ENCODE peak calls at places on chromosomes 6 and 20, in nine cellular contexts. J is ovary, W is transverse colon, O is mesendoderm, E is thoracic aorta, B is NT2/D1, I is IMR-90, U is left lung, V is H7. L is an unnamed sample.
A peak's percentile ranks its signal among the peaks of the same experiment; 100 is the strongest.

GRCh38 chr6:57017069-57017468 is 29.4 kb upstream of the KIAA1586 start:
- DNase-seq in J (no peak), W (no peak), O (no peak), E (no peak), B (no peak), I (peak; percentile 5), U (no peak), V (no peak), L (no peak)

GRCh38 chr6:163712981-163713380 is 298.5 kb downstream of the QKI start:
- DNase-seq in J (no peak), W (no peak), O (no peak), E (no peak), B (no peak), I (no peak), U (no peak), V (no peak), L (no peak)

GRCh38 chr6:143929975-143930374 is 65.7 kb downstream of the ZC2HC1B start:
- DNase-seq in J (no peak), W (no peak), O (no peak), E (no peak), B (no peak), I (no peak), U (no peak), V (no peak), L (no peak)

GRCh38 chr6:20564777-20565176 is 30.5 kb downstream of the CDKAL1 start:
- DNase-seq in J (no peak), W (no peak), O (no peak), E (no peak), B (no peak), I (peak; percentile 6), U (no peak), V (no peak), L (no peak)

GRCh38 chr6:36848658-36849441 is 9.6 kb upstream of the CPNE5 start:
- DNase-seq in J (peak; percentile 50), W (peak; percentile 63), O (peak; percentile 92), E (no peak), B (peak; percentile 40), I (no peak), U (peak; percentile 79), V (peak; percentile 90), L (no peak)

GRCh38 chr20:5975778-5976177 is 25.3 kb downstream of the MCM8 start:
- DNase-seq in J (no peak), W (no peak), O (no peak), E (no peak), B (no peak), I (no peak), U (no peak), V (no peak), L (no peak)

GRCh38 chr6:1848752-1849151 is 239.0 kb downstream of the FOXC1 start:
- DNase-seq in J (no peak), W (no peak), O (no peak), E (no peak), B (no peak), I (no peak), U (no peak), V (no peak), L (no peak)

GRCh38 chr6:24910331-24910849 is 25.4 kb downstream of the RIPOR2 start:
- DNase-seq in J (peak; percentile 54), W (no peak), O (peak; percentile 40), E (no peak), B (no peak), I (no peak), U (no peak), V (peak; percentile 64), L (no peak)

GRCh38 chr20:54004397-54004940 is 65.9 kb downstream of the BCAS1 start:
- DNase-seq in J (no peak), W (no peak), O (no peak), E (no peak), B (no peak), I (no peak), U (no peak), V (no peak), L (no peak)

GRCh38 chr6:31131595-31131994 is 7.3 kb downstream of the PSORS1C2 start:
- DNase-seq in J (no peak), W (no peak), O (peak; percentile 26), E (no peak), B (no peak), I (no peak), U (no peak), V (peak; percentile 41), L (no peak)

GRCh38 chr20:40883097-40883496 is 145.5 kb upstream of the TOP1 start:
- DNase-seq in J (no peak), W (no peak), O (no peak), E (no peak), B (no peak), I (no peak), U (no peak), V (no peak), L (no peak)

GRCh38 chr6:100220543-100220942 is 226.5 kb upstream of the MCHR2 start:
- DNase-seq in J (no peak), W (no peak), O (no peak), E (no peak), B (no peak), I (no peak), U (no peak), V (no peak), L (no peak)

DNA sequence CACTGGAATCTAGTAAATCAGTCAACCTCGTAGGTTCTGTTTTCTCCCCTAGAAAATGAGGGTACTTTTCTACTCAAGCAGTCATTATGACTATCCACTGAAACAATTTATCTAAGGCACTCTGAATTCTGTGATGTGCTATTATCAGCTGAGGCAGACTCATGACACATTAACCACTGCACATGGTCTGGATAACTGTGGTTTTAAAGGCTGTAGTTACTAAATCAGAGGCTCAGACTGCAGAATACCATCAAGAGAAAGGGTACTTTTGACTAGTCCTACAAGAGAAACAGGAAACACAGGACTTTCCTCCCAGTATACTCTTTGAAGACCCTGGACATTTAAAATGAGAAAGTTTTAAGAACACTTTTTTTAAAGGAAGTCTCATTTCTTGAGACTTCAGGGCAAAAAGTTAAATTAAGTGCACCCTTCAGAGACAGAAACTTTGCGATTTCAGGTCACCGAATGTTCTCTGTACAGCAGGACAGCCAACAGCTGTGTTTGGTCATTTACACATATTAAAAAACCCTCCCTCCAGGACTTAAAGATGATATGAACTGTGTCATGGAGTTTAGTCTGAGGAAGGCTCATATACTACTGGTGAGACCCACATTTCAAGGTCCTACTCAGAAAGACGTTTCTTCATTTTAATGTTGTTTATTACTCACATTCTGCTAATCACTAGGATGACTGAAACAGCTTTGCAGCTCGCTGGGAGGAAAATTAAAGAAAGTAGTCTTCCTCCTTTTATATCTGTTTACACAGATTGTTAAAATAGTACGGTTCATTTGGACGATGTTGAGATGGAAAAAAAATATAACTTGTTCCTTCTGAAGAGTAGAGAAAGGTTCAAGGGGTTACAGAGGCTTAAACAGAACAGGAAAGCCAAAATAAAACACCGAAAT is 19.9 kb downstream of the ATXN1 start:
- DNase-seq in J (no peak), W (no peak), O (no peak), E (no peak), B (no peak), I (peak; percentile 98), U (no peak), V (no peak), L (peak; percentile 97)
- H3K4me3 ChIP-seq in J (no peak overlapping the region), W (no peak overlapping the region), O (no peak overlapping the region), E (no peak overlapping the region), B (no peak overlapping the region), I (peak overlapping the region; percentile 27), U (no peak overlapping the region), V (no peak overlapping the region), L (no peak overlapping the region)

DNA sequence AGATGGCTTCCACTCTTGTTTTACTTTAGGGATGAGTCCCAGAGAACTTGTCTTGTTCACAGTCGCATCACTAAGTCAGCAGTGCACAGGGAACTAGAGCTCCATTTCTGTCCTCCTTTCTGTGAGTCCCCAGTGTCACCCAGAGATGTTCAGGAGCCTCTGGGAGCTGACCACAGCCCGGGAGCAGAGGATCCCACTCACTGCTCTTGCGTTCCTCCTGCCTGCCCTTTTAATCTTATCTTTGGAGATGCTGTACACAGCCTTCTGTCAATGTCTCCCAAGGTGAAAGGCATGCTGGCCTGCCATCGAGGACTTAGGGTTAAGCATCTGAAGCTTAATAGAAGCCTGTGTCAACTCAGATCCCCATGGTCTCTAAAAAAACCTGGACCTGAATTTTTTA is 71.2 kb downstream of the IGF2R start:
- DNase-seq in J (no peak), W (no peak), O (no peak), E (no peak), B (no peak), I (no peak), U (no peak), V (no peak), L (no peak)
- H3K36me3 ChIP-seq in J (no peaks in the 10 kb centered on the region), W (no peaks in the 10 kb centered on the region), O (peaks cover 7% of the 10 kb centered on the region), E (peaks cover 7% of the 10 kb centered on the region), B (peaks cover 76% of the 10 kb centered on the region), I (peaks cover 54% of the 10 kb centered on the region), U (peaks cover 80% of the 10 kb centered on the region), V (peaks cover 12% of the 10 kb centered on the region), L (peaks cover 8% of the 10 kb centered on the region)

DNA sequence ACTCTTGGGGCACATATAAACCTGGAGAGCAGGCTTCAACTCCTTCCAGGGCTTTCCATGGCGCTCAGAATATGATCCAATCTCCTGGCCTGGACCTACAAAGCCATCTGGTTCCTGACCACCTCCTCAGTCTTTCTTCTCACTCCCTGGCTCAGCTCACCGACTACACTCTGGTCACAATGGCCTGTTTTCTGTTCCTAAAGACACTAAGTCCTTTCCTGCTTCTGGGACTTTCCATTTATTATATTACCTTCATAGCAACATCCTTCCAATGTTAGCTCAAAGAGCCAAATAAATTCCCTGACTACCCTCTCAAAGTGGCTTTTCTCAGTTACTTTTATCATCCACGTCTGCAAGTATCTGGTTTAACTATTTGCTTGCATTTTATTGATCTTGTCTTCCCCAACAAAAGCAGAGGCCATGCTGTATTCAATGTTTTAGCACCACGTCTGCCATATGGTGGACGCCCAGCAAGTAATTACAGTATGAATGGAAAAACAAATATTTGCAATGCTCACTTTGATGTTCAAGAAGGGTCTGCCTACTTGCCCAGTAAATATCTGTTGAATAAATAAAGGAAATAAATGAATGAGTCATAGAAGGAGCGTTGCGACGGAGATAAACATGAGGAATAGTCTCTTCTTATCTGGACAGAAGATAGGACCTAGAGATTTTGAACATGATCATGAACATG is 328.4 kb downstream of the ESR1 start:
- DNase-seq in J (no peak), W (no peak), O (no peak), E (no peak), B (no peak), I (no peak), U (no peak), V (no peak), L (no peak)
- H3K4me3 ChIP-seq in J (no peak overlapping the region), W (no peak overlapping the region), O (no peak overlapping the region), E (no peak overlapping the region), B (no peak overlapping the region), I (no peak overlapping the region), U (no peak overlapping the region), V (no peak overlapping the region), L (no peak overlapping the region)

DNA sequence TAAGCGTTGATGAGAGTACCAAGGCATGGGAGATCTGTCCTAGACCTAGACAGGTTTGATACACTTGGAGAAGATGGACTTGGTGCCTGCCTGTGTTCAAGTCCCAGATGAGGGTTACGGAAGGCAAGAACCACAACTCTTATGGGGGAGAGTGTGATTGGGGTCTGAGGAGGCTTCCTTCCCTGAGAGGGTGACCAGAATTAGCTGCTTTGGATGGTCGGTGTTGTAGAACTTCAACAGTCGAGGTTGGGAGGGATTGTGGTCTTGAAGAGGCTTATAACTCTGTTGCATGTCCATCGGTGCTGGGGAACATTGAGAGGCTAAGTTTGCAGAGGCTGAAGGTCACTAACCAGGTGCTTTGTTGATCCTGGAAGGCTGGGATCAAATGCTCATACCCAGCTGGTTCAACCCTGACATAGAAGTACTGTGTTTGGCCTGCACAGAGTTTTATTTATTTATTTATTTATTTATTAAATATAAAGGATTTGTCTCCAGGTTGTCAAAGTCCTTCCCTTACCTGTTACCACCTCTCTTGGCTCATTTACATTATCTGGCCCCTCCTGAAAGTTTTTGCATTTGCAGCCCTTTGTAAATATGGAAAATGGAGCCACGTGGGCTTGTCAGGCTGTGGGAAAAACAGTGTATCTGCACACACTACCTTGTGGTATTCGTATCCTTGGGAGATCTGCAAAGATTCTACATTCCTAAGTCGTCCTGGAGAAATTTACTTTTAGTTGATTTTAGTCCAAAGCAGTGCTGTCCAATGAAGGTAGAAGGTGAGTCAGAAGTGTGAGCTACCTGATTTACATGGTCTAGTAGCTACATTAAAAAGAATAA is 15.8 kb upstream of the EFCAB8 start:
- DNase-seq in J (no peak), W (no peak), O (no peak), E (no peak), B (no peak), I (no peak), U (no peak), V (no peak), L (no peak)
- H3K36me3 ChIP-seq in J (no peaks in the 10 kb centered on the region), W (no peaks in the 10 kb centered on the region), O (peaks cover 28% of the 10 kb centered on the region), E (peaks cover 56% of the 10 kb centered on the region), B (peaks cover 85% of the 10 kb centered on the region), I (peaks cover 45% of the 10 kb centered on the region), U (peaks cover 97% of the 10 kb centered on the region), V (peaks cover 51% of the 10 kb centered on the region), L (peaks cover 5% of the 10 kb centered on the region)